ENCODE peak calls at places on chromosomes 5 and 9, in four cellular contexts. R is NCI-H2029 treated with DMSO at 0.1 percent for 48 hours, O is B cell, P is AG04450. T is an unnamed sample.

GRCh38 chr5:111735829-111736228 is 21.2 kb downstream of the NREP start:
- DNase-seq in R (no peak), O (no peak), P (peak), T (no peak)

GRCh38 chr9:78122631-78123030 is 91.0 kb upstream of the GNAQ start:
- DNase-seq in R (no peak), O (no peak), P (no peak), T (no peak)

GRCh38 chr9:33381231-33381791 is 21.1 kb downstream of the AQP7 start:
- DNase-seq in R (no peak), O (no peak), P (no peak), T (no peak)

GRCh38 chr5:5522336-5522735 is 99.9 kb downstream of the ICE1 start:
- DNase-seq in R (no peak), O (no peak), P (no peak), T (no peak)

GRCh38 chr9:18947772-18948391 is 85.1 kb downstream of the SAXO1 start:
- DNase-seq in R (no peak), O (no peak), P (no peak), T (no peak)

GRCh38 chr5:171469336-171469735 is 49.9 kb downstream of the FGF18 start:
- DNase-seq in R (peak), O (no peak), P (no peak), T (peak)

GRCh38 chr9:89891221-89892052 is 286.6 kb downstream of the GADD45G start:
- DNase-seq in R (no peak), O (no peak), P (no peak), T (no peak)

GRCh38 chr5:158406884-158407790 is 548.2 kb upstream of the CLINT1 start:
- DNase-seq in R (no peak), O (no peak), P (no peak), T (no peak)

GRCh38 chr9:7246181-7246580 is 488.4 kb downstream of the KDM4C start:
- DNase-seq in R (no peak), O (no peak), P (no peak), T (no peak)

GRCh38 chr5:101611039-101611438 is 685.0 kb downstream of the SLCO4C1 start:
- DNase-seq in R (no peak), O (no peak), P (no peak), T (no peak)

GRCh38 chr9:93476924-93477323 is 23.5 kb upstream of the FAM120AOS start:
- DNase-seq in R (no peak), O (no peak), P (no peak), T (no peak)

GRCh38 chr9:133255371-133255940 is 19.5 kb downstream of the ABO start:
- DNase-seq in R (no peak), O (no peak), P (no peak), T (no peak)

GRCh38 chr5:40221796-40222195 is 457.9 kb upstream of the PTGER4 start:
- DNase-seq in R (no peak), O (no peak), P (no peak), T (no peak)

GRCh38 chr9:79973627-79974026 is 401.9 kb downstream of the TLE4 start:
- DNase-seq in R (no peak), O (no peak), P (no peak), T (no peak)

GRCh38 chr5:143648696-143649095 is 163.3 kb upstream of the HMHB1 start:
- DNase-seq in R (no peak), O (no peak), P (no peak), T (no peak)

GRCh38 chr9:131732636-131733340 is 7.1 kb downstream of the RAPGEF1 start:
- DNase-seq in R (no peak), O (peak), P (no peak), T (no peak)

GRCh38 chr5:26610581-26610980 is 427.8 kb downstream of the CDH9 start:
- DNase-seq in R (no peak), O (no peak), P (no peak), T (no peak)

GRCh38 chr9:95116002-95116819 is 201.3 kb downstream of the FANCC start:
- DNase-seq in R (no peak), O (no peak), P (no peak), T (no peak)

GRCh38 chr9:124350485-124351263 is 64.6 kb downstream of the PSMB7 start:
- DNase-seq in R (no peak), O (no peak), P (no peak), T (no peak)

GRCh38 chr5:177301503-177302165 is 1.9 kb downstream of the RAB24 start:
- DNase-seq in R (peak), O (no peak), P (no peak), T (peak)

GRCh38 chr9:16001856-16002255 is 449.0 kb downstream of the CCDC171 start:
- DNase-seq in R (no peak), O (no peak), P (no peak), T (no peak)

GRCh38 chr5:179623906-179624741 is 653 bp upstream of the HNRNPH1 start:
- DNase-seq in R (no peak), O (no peak), P (no peak), T (no peak)

GRCh38 chr5:117519957-117520500 is 945.4 kb upstream of the SEMA6A start:
- DNase-seq in R (no peak), O (no peak), P (no peak), T (no peak)

GRCh38 chr9:101478444-101478843 is 42.9 kb upstream of the ALDOB start:
- DNase-seq in R (no peak), O (no peak), P (no peak), T (no peak)

GRCh38 chr5:169139381-169140125 is 161.4 kb downstream of the SLIT3 start:
- DNase-seq in R (peak), O (no peak), P (no peak), T (no peak)

GRCh38 chr5:59357421-59357977 is 536.0 kb downstream of the PDE4D start:
- DNase-seq in R (peak), O (no peak), P (no peak), T (no peak)

GRCh38 chr9:136171009-136171800 is 33.7 kb downstream of the LHX3 start:
- DNase-seq in R (peak), O (no peak), P (no peak), T (peak)

GRCh38 chr5:119949426-119949999 is 320.2 kb downstream of the FAM170A start:
- DNase-seq in R (no peak), O (no peak), P (no peak), T (no peak)

GRCh38 chr5:107268241-107268640 is 402.5 kb downstream of the EFNA5 start:
- DNase-seq in R (no peak), O (no peak), P (no peak), T (no peak)

GRCh38 chr5:175689147-175689991 is 31.5 kb downstream of the HRH2 start:
- DNase-seq in R (no peak), O (no peak), P (no peak), T (no peak)

GRCh38 chr5:72988769-72989168 is 32.9 kb downstream of the FCHO2 start:
- DNase-seq in R (no peak), O (no peak), P (no peak), T (no peak)

GRCh38 chr9:76571288-76572204 is 112.6 kb downstream of the GCNT1 start:
- DNase-seq in R (no peak), O (no peak), P (no peak), T (no peak)

GRCh38 chr5:16920109-16920816 is 15.8 kb downstream of the MYO10 start:
- DNase-seq in R (no peak), O (no peak), P (no peak), T (no peak)

GRCh38 chr5:126656397-126657007 is 55.8 kb downstream of the PHAX start:
- DNase-seq in R (no peak), O (peak), P (peak), T (peak)

GRCh38 chr5:158032246-158032645 is 173.3 kb upstream of the CLINT1 start:
- DNase-seq in R (no peak), O (no peak), P (no peak), T (no peak)